ENCODE peak calls at places on chromosome 12, in seven cellular contexts. H is HCT116, U is SK-N-SH, M is GM12878, A is K562, K is H1, I is HepG2. L is an unnamed sample.

GRCh38 chr12:89731064-89731463 is 22.4 kb upstream of the ATP2B1 start:
- DNase-seq in H (no peak), U (no peak), M (no peak), A (no peak), K (no peak), I (no peak), L (no peak)

GRCh38 chr12:25615119-25615518 is 62.0 kb upstream of the LMNTD1 start:
- DNase-seq in H (no peak), U (no peak), M (no peak), A (peak), K (no peak), I (no peak), L (no peak)

GRCh38 chr12:22287776-22288621 is 46.5 kb downstream of the ST8SIA1 start:
- DNase-seq in H (no peak), U (no peak), M (no peak), A (no peak), K (peak), I (no peak), L (no peak)

GRCh38 chr12:123992118-123992825 is 19.3 kb downstream of the ZNF664 start:
- DNase-seq in H (no peak), U (no peak), M (no peak), A (no peak), K (no peak), I (no peak), L (no peak)

GRCh38 chr12:51341259-51342007 is 5.0 kb downstream of the CELA1 start:
- DNase-seq in H (peak), U (peak), M (peak), A (peak), K (peak), I (peak), L (peak)

GRCh38 chr12:123435636-123436016 is 858 bp downstream of the RILPL2 start:
- DNase-seq in H (no peak), U (no peak), M (no peak), A (no peak), K (no peak), I (no peak), L (no peak)

GRCh38 chr12:88574278-88574677 is 6.0 kb downstream of the KITLG start:
- DNase-seq in H (no peak), U (no peak), M (no peak), A (no peak), K (no peak), I (no peak), L (no peak)

GRCh38 chr12:76307083-76307482 is 41.1 kb downstream of the BBS10 start:
- DNase-seq in H (no peak), U (no peak), M (no peak), A (no peak), K (no peak), I (no peak), L (no peak)

GRCh38 chr12:122788387-122788786 is 14.0 kb downstream of the CCDC62 start:
- DNase-seq in H (no peak), U (no peak), M (no peak), A (no peak), K (no peak), I (no peak), L (no peak)

GRCh38 chr12:2733493-2734252 is 61.1 kb upstream of the FKBP4 start:
- DNase-seq in H (no peak), U (no peak), M (no peak), A (no peak), K (no peak), I (no peak), L (no peak)

GRCh38 chr12:69096669-69097364 is 142.6 kb upstream of the CPSF6 start:
- DNase-seq in H (no peak), U (no peak), M (no peak), A (no peak), K (no peak), I (no peak), L (no peak)

GRCh38 chr12:47995976-47996375 is 8.3 kb downstream of the COL2A1 start:
- DNase-seq in H (no peak), U (no peak), M (no peak), A (no peak), K (no peak), I (no peak), L (peak)

GRCh38 chr12:103841690-103842584 is 903 bp upstream of the NT5DC3 start:
- DNase-seq in H (peak), U (no peak), M (no peak), A (peak), K (peak), I (peak), L (peak)

GRCh38 chr12:42564540-42564939 is 25.0 kb downstream of the PRICKLE1 start:
- DNase-seq in H (no peak), U (no peak), M (no peak), A (no peak), K (no peak), I (no peak), L (no peak)

GRCh38 chr12:93918262-93918661 is 230.1 kb upstream of the PLXNC1 start:
- DNase-seq in H (no peak), U (no peak), M (no peak), A (no peak), K (no peak), I (no peak), L (no peak)

GRCh38 chr12:119693006-119693405 is 25.1 kb downstream of the PRKAB1 start:
- DNase-seq in H (no peak), U (peak), M (no peak), A (no peak), K (no peak), I (no peak), L (no peak)

GRCh38 chr12:89731614-89732013 is 23.0 kb upstream of the ATP2B1 start:
- DNase-seq in H (no peak), U (no peak), M (no peak), A (no peak), K (no peak), I (no peak), L (no peak)

GRCh38 chr12:46071769-46072624 is 81.6 kb upstream of the SCAF11 start:
- DNase-seq in H (peak), U (peak), M (peak), A (peak), K (peak), I (peak), L (peak)

GRCh38 chr12:71415336-71416231 is 24.0 kb upstream of the LGR5 start:
- DNase-seq in H (peak), U (peak), M (peak), A (peak), K (no peak), I (peak), L (peak)

GRCh38 chr12:122130150-122130549 is 43.9 kb downstream of the IL31 start:
- DNase-seq in H (peak), U (no peak), M (no peak), A (no peak), K (no peak), I (no peak), L (no peak)

GRCh38 chr12:95633671-95634465 is 82.6 kb upstream of the USP44 start:
- DNase-seq in H (no peak), U (no peak), M (no peak), A (no peak), K (no peak), I (no peak), L (no peak)
- TF ChIP-seq JUND in H (no peak), U (no peak), M (no peak), A (no peak), K (no peak), I (no peak), L (no peak)

DNA sequence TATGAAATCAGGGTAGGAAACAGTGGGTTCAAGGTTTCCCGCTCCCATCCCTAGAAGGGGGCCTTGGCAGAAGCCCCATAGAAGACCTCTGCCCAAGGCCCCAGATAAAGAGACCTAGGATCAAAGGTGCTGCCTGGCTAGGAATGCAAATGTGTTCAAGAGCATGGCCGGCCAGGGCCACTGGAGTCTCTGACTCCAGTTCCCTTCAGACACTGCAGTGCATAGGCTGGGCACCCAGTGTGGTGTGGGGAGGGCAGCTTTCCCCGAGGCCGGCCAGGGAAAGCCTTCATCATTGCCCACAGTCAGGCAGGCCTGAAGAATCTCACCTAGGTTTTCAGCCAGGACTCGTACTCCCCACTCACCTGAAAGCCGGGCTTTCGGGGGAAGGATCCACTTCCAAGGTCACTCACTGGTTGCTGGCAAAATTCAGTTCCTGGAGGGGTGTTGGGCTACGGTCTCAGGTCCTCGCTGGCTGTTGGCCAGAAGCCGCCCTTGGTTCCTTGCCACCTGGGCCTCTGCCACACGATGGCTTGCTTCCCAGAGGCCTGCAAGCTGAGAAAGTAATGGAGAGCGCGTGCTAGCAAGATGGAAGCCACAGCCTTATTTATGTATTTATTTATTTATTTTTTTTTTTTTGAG is 9.7 kb upstream of the PEBP1 start:
- DNase-seq in H (no peak), U (no peak), M (no peak), A (no peak), K (no peak), I (peak), L (no peak)
- TF ChIP-seq JUND in H (no peak), U (no peak), M (no peak), A (no peak), K (no peak), I (no peak), L (no peak)

GRCh38 chr12:90899456-90900182 is 55.4 kb downstream of the CCER1 start:
- DNase-seq in H (no peak), U (no peak), M (no peak), A (no peak), K (no peak), I (no peak), L (no peak)
- TF ChIP-seq JUND in H (no peak), U (no peak), M (no peak), A (no peak), K (no peak), I (no peak), L (no peak)

GRCh38 chr12:131101703-131102492 is 148.2 kb downstream of the ADGRD1 start:
- DNase-seq in H (no peak), U (no peak), M (peak), A (no peak), K (no peak), I (no peak), L (no peak)

GRCh38 chr12:131103614-131104463 is 150.1 kb downstream of the ADGRD1 start:
- DNase-seq in H (no peak), U (no peak), M (no peak), A (no peak), K (no peak), I (no peak), L (no peak)

GRCh38 chr12:131104464-131105350 is 151.0 kb downstream of the ADGRD1 start:
- DNase-seq in H (peak), U (peak), M (no peak), A (peak), K (peak), I (peak), L (peak)

GRCh38 chr12:131102493-131102931 is 148.8 kb downstream of the ADGRD1 start:
- DNase-seq in H (no peak), U (no peak), M (no peak), A (no peak), K (peak), I (no peak), L (no peak)

GRCh38 chr12:131102991-131103609 is 149.4 kb downstream of the ADGRD1 start:
- DNase-seq in H (no peak), U (no peak), M (no peak), A (no peak), K (peak), I (no peak), L (no peak)
- TF ChIP-seq JUND in H (no peak), U (no peak), M (no peak), A (no peak), K (no peak), I (no peak), L (no peak)

GRCh38 chr12:27841392-27841882 is 61.4 kb upstream of the MANSC4 start:
- DNase-seq in H (peak), U (no peak), M (no peak), A (no peak), K (no peak), I (no peak), L (no peak)
- TF ChIP-seq JUND in H (peak), U (no peak), M (no peak), A (peak), K (no peak), I (no peak), L (no peak)

DNA sequence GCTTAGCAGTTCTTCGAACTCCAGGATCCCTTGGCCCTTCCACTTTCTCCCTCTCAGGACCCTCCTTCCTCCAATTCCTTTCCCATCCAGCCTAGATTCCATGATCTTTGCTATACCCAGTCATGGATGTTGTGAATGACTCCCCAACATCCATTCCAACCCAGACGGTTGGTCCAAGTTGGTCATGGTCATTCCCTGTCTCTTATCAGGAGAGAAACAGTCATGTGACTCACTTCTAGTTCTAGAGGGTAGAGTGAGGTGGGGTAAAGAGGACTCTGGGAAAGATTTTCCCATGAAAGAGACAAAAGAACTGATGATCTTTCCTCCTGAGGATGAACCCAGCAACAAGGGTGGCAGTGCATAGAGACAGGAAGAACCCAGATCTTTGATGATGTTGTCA is 9.2 kb upstream of the P2RX7 start:
- DNase-seq in H (no peak), U (no peak), M (no peak), A (no peak), K (no peak), I (no peak), L (no peak)
- TF ChIP-seq JUND in H (no peak), U (no peak), M (no peak), A (no peak), K (no peak), I (no peak), L (no peak)

GRCh38 chr12:98893601-98894411 is 248.7 kb downstream of the APAF1 start:
- DNase-seq in H (no peak), U (peak), M (no peak), A (no peak), K (no peak), I (no peak), L (peak)
- TF ChIP-seq JUND in H (no peak), U (no peak), M (no peak), A (no peak), K (no peak), I (no peak), L (no peak)

GRCh38 chr12:58655375-58655774 is 264.9 kb downstream of the LRIG3 start:
- DNase-seq in H (no peak), U (no peak), M (no peak), A (no peak), K (no peak), I (no peak), L (no peak)
- TF ChIP-seq JUND in H (no peak), U (no peak), M (no peak), A (no peak), K (no peak), I (no peak), L (no peak)

GRCh38 chr12:39125580-39125979 is 220.2 kb upstream of the CPNE8 start:
- DNase-seq in H (no peak), U (no peak), M (no peak), A (no peak), K (no peak), I (no peak), L (peak)

GRCh38 chr12:39127401-39127800 is 222.0 kb upstream of the CPNE8 start:
- DNase-seq in H (peak), U (no peak), M (no peak), A (no peak), K (no peak), I (peak), L (no peak)

GRCh38 chr12:39124768-39125167 is 219.4 kb upstream of the CPNE8 start:
- DNase-seq in H (no peak), U (no peak), M (no peak), A (no peak), K (no peak), I (no peak), L (no peak)

GRCh38 chr12:39122562-39123204 is 217.3 kb upstream of the CPNE8 start:
- DNase-seq in H (peak), U (no peak), M (no peak), A (no peak), K (peak), I (no peak), L (no peak)

GRCh38 chr12:39123580-39123979 is 218.2 kb upstream of the CPNE8 start:
- DNase-seq in H (no peak), U (no peak), M (no peak), A (no peak), K (no peak), I (no peak), L (no peak)
- TF ChIP-seq JUND in H (no peak), U (no peak), M (no peak), A (no peak), K (no peak), I (no peak), L (no peak)